ENCODE peak calls at places on chromosomes 4 and X, in eight cellular contexts. J is heart right ventricle; P is breast epithelium; V is left cardiac atrium; B is activated naive CD8-positive, alpha-beta T cell treated with anti-CD3 and anti-CD28 coated beads, Interleukin-2, amount 50 U/mL, for 24 hours; G is stimulated activated CD4-positive, alpha-beta T cell treated with anti-CD3 and anti-CD28 coated beads, Interleukin-15, amount 100 ng/mL, for 1 hour; I is right cardiac atrium; A is aorta. Z is an unnamed sample.

GRCh38 chrX:20545538-20545937 is 278.8 kb upstream of the RPS6KA3 start:
- DNase-seq in V (no peak), P (no peak), I (no peak), J (no peak), A (no peak), B (no peak), G (no peak), Z (no peak)

GRCh38 chrX:103608305-103608963 is 671 bp downstream of the TCEAL3 start:
- DNase-seq in A (no peak), I (peak), P (no peak), B (peak), J (peak), G (no peak), V (peak), Z (no peak)

GRCh38 chr4:99863804-99864203 is 30.4 kb downstream of the LAMTOR3 start:
- DNase-seq in A (no peak), V (no peak), G (no peak), P (no peak), I (no peak), J (no peak), B (no peak), Z (no peak)

GRCh38 chr4:39621582-39621981 is 17.1 kb downstream of the SMIM14 start:
- DNase-seq in B (no peak), A (no peak), V (peak), P (no peak), I (no peak), J (peak), G (no peak), Z (no peak)

GRCh38 chrX:74286950-74287349 is 17.0 kb upstream of the ZCCHC13 start:
- DNase-seq in B (no peak), A (no peak), I (no peak), J (no peak), V (no peak), G (no peak), P (no peak), Z (no peak)

GRCh38 chr4:38615847-38616246 is 48.2 kb upstream of the KLF3 start:
- DNase-seq in G (no peak), I (no peak), V (no peak), B (no peak), A (no peak), P (no peak), J (no peak), Z (no peak)

GRCh38 chr4:171794528-171794927 is 18.7 kb upstream of the GALNTL6 start:
- DNase-seq in J (no peak), A (no peak), B (no peak), I (no peak), G (no peak), V (no peak), P (no peak), Z (no peak)

GRCh38 chr4:173014113-173014558 is 154.5 kb upstream of the GALNT7 start:
- DNase-seq in I (peak), B (no peak), A (no peak), G (no peak), P (no peak), J (no peak), V (peak), Z (no peak)